ENCODE peak calls at places on chromosomes 4 and X, in seven cellular contexts. A is activated gamma-delta T cell treated with anti-CD3 and anti-CD28 coated beads, Interleukin-2, amount 50 U/mL, for 16 hours; V is GM19239; T is NCI-H1105; M is MCF 10A; E is GM04504; C is HuH-7. W is an unnamed sample.

GRCh38 chr4:109559983-109560686 is at the start of gene MCUB:
- DNase-seq in A (peak; percentile 81), V (peak; percentile 89), T (peak; percentile 78), M (peak; percentile 92), E (peak; percentile 70), C (peak; percentile 75), W (peak; percentile 90)

GRCh38 chr4:15286041-15286440 is 141.8 kb upstream of the C1QTNF7 start:
- DNase-seq in A (no peak), V (no peak), T (no peak), M (no peak), E (no peak), C (no peak), W (no peak)

GRCh38 chr4:113874480-113874879 is 105.0 kb downstream of the ARSJ start:
- DNase-seq in A (no peak), V (no peak), T (no peak), M (no peak), E (no peak), C (no peak), W (no peak)

GRCh38 chr4:117596917-117597316 is 437.4 kb upstream of the NDST3 start:
- DNase-seq in A (no peak), V (no peak), T (no peak), M (no peak), E (no peak), C (no peak), W (no peak)

GRCh38 chr4:39873823-39874222 is 103.9 kb downstream of the PDS5A start:
- DNase-seq in A (no peak), V (no peak), T (no peak), M (peak; percentile 4), E (no peak), C (no peak), W (no peak)

GRCh38 chr4:71941001-71941400 is 90.8 kb upstream of the NPFFR2 start:
- DNase-seq in A (no peak), V (no peak), T (peak; percentile 18), M (peak; percentile 36), E (peak; percentile 3), C (peak; percentile 12), W (no peak)

GRCh38 chr4:161883157-161883556 is 280.6 kb downstream of the FSTL5 start:
- DNase-seq in A (no peak), V (no peak), T (no peak), M (no peak), E (no peak), C (no peak), W (no peak)

GRCh38 chr4:8073206-8073863 is 85.3 kb downstream of the ABLIM2 start:
- DNase-seq in A (no peak), V (no peak), T (no peak), M (no peak), E (no peak), C (no peak), W (no peak)

GRCh38 chrX:8738588-8739189 is 6.8 kb upstream of the ANOS1 start:
- DNase-seq in A (no peak), V (no peak), T (peak; percentile 42), M (peak; percentile 52), E (no peak), C (no peak), W (no peak)

GRCh38 chr4:112726041-112726440 is 89.1 kb downstream of the LARP7 start:
- DNase-seq in A (no peak), V (no peak), T (no peak), M (no peak), E (no peak), C (no peak), W (no peak)

GRCh38 chrX:154380787-154381186 is 1.7 kb downstream of the EMD start:
- DNase-seq in A (no peak), V (no peak), T (no peak), M (no peak), E (no peak), C (no peak), W (no peak)

GRCh38 chrX:64850371-64851082 is 125.7 kb downstream of the ZC4H2 start:
- DNase-seq in A (no peak), V (no peak), T (no peak), M (no peak), E (no peak), C (no peak), W (no peak)

GRCh38 chr4:32258986-32259385 is 1538.8 kb downstream of the PCDH7 start:
- DNase-seq in A (no peak), V (no peak), T (no peak), M (no peak), E (no peak), C (no peak), W (no peak)

GRCh38 chr4:600166-600565 is 24.1 kb upstream of the TMEM271 start:
- DNase-seq in A (no peak), V (no peak), T (no peak), M (no peak), E (no peak), C (no peak), W (no peak)

GRCh38 chrX:83845397-83845796 is 15.5 kb upstream of the CYLC1 start:
- DNase-seq in A (no peak), V (peak; percentile 0), T (peak; percentile 9), M (peak; percentile 58), E (peak; percentile 1), C (no peak), W (no peak)

GRCh38 chrX:133249659-133250058 is 31.5 kb upstream of the TFDP3 start:
- DNase-seq in A (no peak), V (no peak), T (no peak), M (peak; percentile 11), E (no peak), C (no peak), W (no peak)

GRCh38 chrX:39456894-39457600 is 640.7 kb downstream of the BCOR start:
- DNase-seq in A (no peak), V (no peak), T (no peak), M (no peak), E (no peak), C (no peak), W (no peak)

GRCh38 chrX:19548934-19549333 is 33.6 kb upstream of the MAP3K15 start:
- DNase-seq in A (no peak), V (no peak), T (no peak), M (no peak), E (no peak), C (no peak), W (no peak)

W was measured in stimulated activated naive CD8-positive, alpha-beta T cell treated with anti-CD3 and anti-CD28 coated beads, Interleukin-15, Interleukin-2, amounts not matched to agents 100 U/mL and 50 U/mL, for 24 hours.